ENCODE peak calls at places on chromosomes 1 and 21, in five cellular contexts. I, W, L, F and Y are unnamed samples.
A peak's percentile ranks its signal among the peaks of the same experiment; 100 is the strongest.

GRCh38 chr21:31107871-31108270 is 69.6 kb upstream of the KRTAP19-8 start:
- DNase-seq in I (no peak), W (no peak), L (no peak), F (no peak), Y (no peak)

GRCh38 chr1:147919881-147920280 is 8.3 kb upstream of the GPR89B start:
- DNase-seq in I (no peak), W (no peak), L (no peak), F (no peak), Y (no peak)

GRCh38 chr1:167401260-167401873 is 117.0 kb downstream of the CD247 start:
- DNase-seq in I (peak; percentile 36), W (peak; percentile 73), L (peak; percentile 62), F (peak; percentile 44), Y (peak; percentile 63)

GRCh38 chr1:59232209-59232608 is 64.7 kb upstream of the FGGY start:
- DNase-seq in I (no peak), W (no peak), L (no peak), F (no peak), Y (no peak)

GRCh38 chr1:116911166-116911553 is 1.4 kb downstream of the PTGFRN start:
- DNase-seq in I (no peak), W (no peak), L (no peak), F (no peak), Y (no peak)

GRCh38 chr21:38639782-38640750 is 141.8 kb upstream of the ERG start:
- DNase-seq in I (no peak), W (no peak), L (no peak), F (no peak), Y (no peak)

GRCh38 chr1:39178541-39179431 is 25.7 kb upstream of the MACF1 start:
- DNase-seq in I (no peak), W (no peak), L (no peak), F (no peak), Y (peak; percentile 54)

GRCh38 chr1:26790551-26790953 is 2.8 kb downstream of the PIGV start:
- DNase-seq in I (peak; percentile 27), W (no peak), L (no peak), F (no peak), Y (no peak)

GRCh38 chr1:241253491-241253890 is 103.5 kb downstream of the RGS7 start:
- DNase-seq in I (no peak), W (no peak), L (no peak), F (no peak), Y (no peak)

GRCh38 chr1:225498539-225499135 is 70.8 kb upstream of the LBR start:
- DNase-seq in I (no peak), W (no peak), L (no peak), F (no peak), Y (no peak)

GRCh38 chr1:246447501-246447900 is 59.6 kb downstream of the SMYD3 start:
- DNase-seq in I (no peak), W (no peak), L (no peak), F (no peak), Y (no peak)

GRCh38 chr1:26472330-26472900 is at the start of gene HMGN2:
- DNase-seq in I (peak; percentile 88), W (peak; percentile 87), L (peak; percentile 93), F (peak; percentile 68), Y (peak; percentile 75)